ENCODE peak calls at places on chromosomes 12 and 14, in seven cellular contexts. One of them, this sample, is unnamed.

GRCh38 chr12:65327207-65328076 is 49.0 kb downstream of the MSRB3 start:
- DNase-seq in HepG2: peak; percentile 97
- DNase-seq in GM12891: no peak
- DNase-seq in GM12878: no peak
- DNase-seq in SK-N-SH: no peak
- DNase-seq in K562: no peak
- DNase-seq in H1: no peak
- DNase-seq in this sample: no peak

GRCh38 chr14:103568952-103569351 is 6.2 kb downstream of the COA8 start:
- DNase-seq in HepG2: no peak
- DNase-seq in GM12891: no peak
- DNase-seq in GM12878: no peak
- DNase-seq in SK-N-SH: no peak
- DNase-seq in K562: no peak
- DNase-seq in H1: no peak
- DNase-seq in this sample: no peak

GRCh38 chr14:79834856-79835255 is 376.4 kb downstream of the DIO2 start:
- DNase-seq in HepG2: no peak
- DNase-seq in GM12891: no peak
- DNase-seq in GM12878: no peak
- DNase-seq in SK-N-SH: no peak
- DNase-seq in K562: no peak
- DNase-seq in H1: no peak
- DNase-seq in this sample: no peak

GRCh38 chr14:22122227-22123187 is 448.9 kb upstream of the OR4E1 start:
- DNase-seq in HepG2: peak; percentile 37
- DNase-seq in GM12891: no peak
- DNase-seq in GM12878: no peak
- DNase-seq in SK-N-SH: no peak
- DNase-seq in K562: no peak
- DNase-seq in H1: no peak
- DNase-seq in this sample: no peak

GRCh38 chr14:76294876-76295275 is 81.1 kb upstream of the ESRRB start:
- DNase-seq in HepG2: no peak
- DNase-seq in GM12891: no peak
- DNase-seq in GM12878: no peak
- DNase-seq in SK-N-SH: no peak
- DNase-seq in K562: no peak
- DNase-seq in H1: no peak
- DNase-seq in this sample: no peak

GRCh38 chr12:12612403-12612802 is 727 bp downstream of the CREBL2 start:
- DNase-seq in HepG2: peak; percentile 82
- DNase-seq in GM12891: peak; percentile 25
- DNase-seq in GM12878: no peak
- DNase-seq in SK-N-SH: peak; percentile 60
- DNase-seq in K562: peak; percentile 40
- DNase-seq in H1: no peak
- DNase-seq in this sample: peak; percentile 18

GRCh38 chr12:50545783-50546182 is 41.0 kb downstream of the DIP2B start:
- DNase-seq in HepG2: no peak
- DNase-seq in GM12891: no peak
- DNase-seq in GM12878: no peak
- DNase-seq in SK-N-SH: no peak
- DNase-seq in K562: no peak
- DNase-seq in H1: no peak
- DNase-seq in this sample: no peak

GRCh38 chr12:69254046-69254445 is 14.7 kb downstream of the CPSF6 start:
- DNase-seq in HepG2: peak; percentile 55
- DNase-seq in GM12891: no peak
- DNase-seq in GM12878: peak; percentile 51
- DNase-seq in SK-N-SH: peak; percentile 42
- DNase-seq in K562: peak; percentile 62
- DNase-seq in H1: no peak
- DNase-seq in this sample: no peak

GRCh38 chr12:3055712-3056467 is 21.3 kb upstream of the TSPAN9 start:
- DNase-seq in HepG2: peak; percentile 80
- DNase-seq in GM12891: no peak
- DNase-seq in GM12878: no peak
- DNase-seq in SK-N-SH: no peak
- DNase-seq in K562: no peak
- DNase-seq in H1: no peak
- DNase-seq in this sample: no peak

GRCh38 chr12:92147491-92147890 is 1.8 kb upstream of the BTG1 start:
- DNase-seq in HepG2: no peak
- DNase-seq in GM12891: no peak
- DNase-seq in GM12878: no peak
- DNase-seq in SK-N-SH: no peak
- DNase-seq in K562: peak; percentile 34
- DNase-seq in H1: no peak
- DNase-seq in this sample: no peak

GRCh38 chr12:107131832-107132616 is 38.7 kb upstream of the CRY1 start:
- DNase-seq in HepG2: peak; percentile 49
- DNase-seq in GM12891: peak; percentile 11
- DNase-seq in GM12878: no peak
- DNase-seq in SK-N-SH: peak; percentile 52
- DNase-seq in K562: peak; percentile 64
- DNase-seq in H1: peak; percentile 7
- DNase-seq in this sample: no peak

GRCh38 chr14:39315859-39316444 is 82.2 kb downstream of the MIA2 start:
- DNase-seq in HepG2: no peak
- DNase-seq in GM12891: no peak
- DNase-seq in GM12878: no peak
- DNase-seq in SK-N-SH: no peak
- DNase-seq in K562: no peak
- DNase-seq in H1: no peak
- DNase-seq in this sample: no peak

GRCh38 chr12:29026419-29026818 is 122.7 kb upstream of the FAR2 start:
- DNase-seq in HepG2: no peak
- DNase-seq in GM12891: no peak
- DNase-seq in GM12878: no peak
- DNase-seq in SK-N-SH: no peak
- DNase-seq in K562: no peak
- DNase-seq in H1: no peak
- DNase-seq in this sample: no peak

GRCh38 chr12:99043319-99043914 is 398.3 kb downstream of the APAF1 start:
- DNase-seq in HepG2: peak; percentile 45
- DNase-seq in GM12891: peak; percentile 16
- DNase-seq in GM12878: peak; percentile 28
- DNase-seq in SK-N-SH: peak; percentile 49
- DNase-seq in K562: peak; percentile 67
- DNase-seq in H1: peak; percentile 47
- DNase-seq in this sample: peak; percentile 6

GRCh38 chr14:30541318-30541717 is 17.6 kb upstream of the G2E3 start:
- DNase-seq in HepG2: no peak
- DNase-seq in GM12891: no peak
- DNase-seq in GM12878: no peak
- DNase-seq in SK-N-SH: no peak
- DNase-seq in K562: no peak
- DNase-seq in H1: no peak
- DNase-seq in this sample: no peak
- TF ChIP-seq TAF1 in HepG2: no peak
- TF ChIP-seq TAF1 in GM12891: no peak
- TF ChIP-seq TAF1 in GM12878: no peak
- TF ChIP-seq TAF1 in SK-N-SH: no peak
- TF ChIP-seq TAF1 in K562: no peak
- TF ChIP-seq TAF1 in H1: no peak
- TF ChIP-seq TAF1 in this sample: no peak

DNA sequence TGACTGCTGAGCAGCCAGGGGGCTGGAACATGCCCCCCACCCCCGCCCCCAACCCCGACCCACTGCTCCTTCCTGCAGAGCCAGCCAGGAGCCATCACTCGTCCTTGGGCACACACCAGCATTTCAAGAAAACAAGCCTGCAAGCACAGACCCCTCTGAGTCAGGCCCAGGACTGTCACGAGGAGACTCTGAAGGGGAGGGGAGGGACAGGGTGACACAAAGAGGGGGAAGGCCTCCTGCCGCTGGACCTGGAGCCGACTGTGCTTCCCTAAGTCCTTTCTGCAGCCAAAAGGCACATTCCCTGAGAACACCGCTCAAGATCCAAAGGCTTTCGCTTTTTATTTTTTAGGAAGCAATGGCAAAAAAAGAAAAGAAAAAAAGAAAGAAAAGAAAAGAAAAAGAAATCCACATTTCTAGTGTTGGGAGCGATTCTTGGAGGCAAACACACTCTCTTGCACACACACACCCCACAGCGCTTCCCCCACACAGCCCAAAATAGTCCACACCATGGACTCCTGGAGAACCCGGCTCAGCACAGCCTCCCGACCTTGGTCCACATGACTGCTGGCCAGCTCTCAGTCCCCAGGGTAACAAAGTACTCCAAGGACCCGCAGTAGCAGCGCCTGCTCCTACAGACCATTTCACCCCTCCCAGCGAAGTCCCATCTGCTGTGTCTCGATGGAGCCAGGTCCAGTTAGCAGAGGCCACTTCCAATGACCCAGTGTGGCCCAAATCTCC is 101.7 kb downstream of the DPF3 start:
- DNase-seq in HepG2: no peak
- DNase-seq in GM12891: no peak
- DNase-seq in GM12878: no peak
- DNase-seq in SK-N-SH: no peak
- DNase-seq in K562: no peak
- DNase-seq in H1: no peak
- DNase-seq in this sample: no peak
- TF ChIP-seq TAF1 in HepG2: no peak
- TF ChIP-seq TAF1 in GM12891: no peak
- TF ChIP-seq TAF1 in GM12878: no peak
- TF ChIP-seq TAF1 in SK-N-SH: no peak
- TF ChIP-seq TAF1 in K562: no peak
- TF ChIP-seq TAF1 in H1: no peak
- TF ChIP-seq TAF1 in this sample: no peak

DNA sequence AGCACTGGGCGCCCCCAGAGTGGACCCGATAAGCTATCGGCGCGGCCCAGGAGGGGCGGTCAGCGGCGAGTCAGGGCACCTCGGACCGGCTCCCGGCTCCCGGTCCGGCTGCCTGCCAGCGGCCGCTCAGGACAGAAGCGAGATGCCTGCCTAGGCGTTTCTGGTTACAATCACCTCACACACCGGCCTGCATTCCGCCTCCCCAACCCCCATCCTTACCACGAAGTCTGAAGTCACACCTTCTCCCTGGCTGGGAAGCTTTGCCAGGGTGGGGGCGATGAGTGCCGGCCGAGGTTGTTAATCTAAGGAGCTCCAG is 42.6 kb upstream of the TBX5 start:
- DNase-seq in HepG2: no peak
- DNase-seq in GM12891: no peak
- DNase-seq in GM12878: no peak
- DNase-seq in SK-N-SH: no peak
- DNase-seq in K562: peak; percentile 30
- DNase-seq in H1: no peak
- DNase-seq in this sample: no peak
- TF ChIP-seq TAF1 in HepG2: no peak
- TF ChIP-seq TAF1 in GM12891: no peak
- TF ChIP-seq TAF1 in GM12878: no peak
- TF ChIP-seq TAF1 in SK-N-SH: no peak
- TF ChIP-seq TAF1 in K562: no peak
- TF ChIP-seq TAF1 in H1: no peak
- TF ChIP-seq TAF1 in this sample: no peak

GRCh38 chr14:93970967-93971634 is 5.3 kb downstream of the ASB2 start:
- DNase-seq in HepG2: no peak
- DNase-seq in GM12891: no peak
- DNase-seq in GM12878: no peak
- DNase-seq in SK-N-SH: no peak
- DNase-seq in K562: no peak
- DNase-seq in H1: no peak
- DNase-seq in this sample: peak; percentile 69
- TF ChIP-seq TAF1 in HepG2: no peak
- TF ChIP-seq TAF1 in GM12891: no peak
- TF ChIP-seq TAF1 in GM12878: peak; percentile 48
- TF ChIP-seq TAF1 in SK-N-SH: no peak
- TF ChIP-seq TAF1 in K562: no peak
- TF ChIP-seq TAF1 in H1: no peak
- TF ChIP-seq TAF1 in this sample: no peak

DNA sequence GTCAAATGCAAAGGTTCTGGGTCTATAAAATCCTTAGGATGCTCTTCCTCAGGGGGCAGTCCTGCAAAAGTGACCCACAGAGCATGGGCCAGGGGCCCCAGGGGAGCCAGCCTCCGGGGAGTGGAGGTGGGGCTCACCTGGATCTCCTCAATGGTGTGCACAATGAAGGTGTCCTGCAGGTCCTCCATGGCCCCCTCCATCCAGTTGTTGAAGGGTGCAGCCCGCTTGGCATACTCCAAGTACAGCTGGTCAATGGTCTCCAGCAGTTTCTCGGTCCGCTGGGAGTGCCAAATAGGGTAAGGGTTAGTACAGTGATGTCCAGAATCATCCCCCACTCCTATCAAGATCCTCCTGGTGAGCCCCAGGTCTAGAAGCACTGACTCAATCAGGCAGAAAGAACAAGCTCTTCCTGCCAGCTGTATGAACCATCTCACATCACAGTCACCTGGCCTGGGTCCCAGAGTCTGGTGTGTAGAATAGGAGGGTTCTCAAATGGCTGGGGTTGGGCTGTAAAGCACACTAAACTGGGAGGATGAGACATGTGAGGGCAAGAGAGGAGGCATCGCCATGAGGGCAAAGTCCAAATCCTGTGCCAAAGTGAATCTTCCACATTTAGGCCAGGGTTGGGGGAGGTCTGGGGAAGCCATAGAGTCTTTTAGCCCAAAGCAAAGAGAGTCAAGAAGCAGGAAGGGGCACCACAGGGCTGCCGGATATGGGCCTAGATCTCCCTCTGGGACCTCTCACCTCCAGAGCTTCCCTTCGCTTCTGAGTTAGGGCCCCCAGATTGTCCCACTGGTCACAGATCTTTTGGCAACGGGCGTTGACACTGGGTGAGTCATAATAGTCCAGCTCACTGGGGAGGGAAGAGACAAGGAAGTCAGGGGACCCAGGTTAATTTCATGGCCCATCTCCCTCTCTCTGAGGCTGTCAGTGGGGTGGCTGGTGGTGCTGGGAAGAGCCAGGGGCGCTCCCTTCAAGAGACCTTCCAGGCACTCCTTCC is 91.5 kb upstream of the ZFP36L1 start:
- DNase-seq in HepG2: peak; percentile 44
- DNase-seq in GM12891: no peak
- DNase-seq in GM12878: no peak
- DNase-seq in SK-N-SH: no peak
- DNase-seq in K562: no peak
- DNase-seq in H1: no peak
- DNase-seq in this sample: no peak
- TF ChIP-seq TAF1 in HepG2: no peak
- TF ChIP-seq TAF1 in GM12891: no peak
- TF ChIP-seq TAF1 in GM12878: no peak
- TF ChIP-seq TAF1 in SK-N-SH: no peak
- TF ChIP-seq TAF1 in K562: no peak
- TF ChIP-seq TAF1 in H1: no peak
- TF ChIP-seq TAF1 in this sample: no peak